ENCODE peak calls at places on chromosomes 2 and 18, in four cellular contexts. S, A, R and X are unnamed samples.

GRCh38 chr2:31515586-31515985 is 65.2 kb downstream of the SRD5A2 start:
- DNase-seq in S (no peak), A (no peak), R (no peak), X (no peak)

GRCh38 chr2:67880291-67880761 is 182.5 kb downstream of the C1D start:
- DNase-seq in S (no peak), A (no peak), R (peak; percentile 89), X (no peak)

GRCh38 chr2:202237787-202238233 is 587 bp downstream of the SUMO1 start:
- DNase-seq in S (peak; percentile 70), A (peak; percentile 21), R (no peak), X (no peak)

GRCh38 chr2:108941767-108942166 is 47.3 kb downstream of the EDAR start:
- DNase-seq in S (no peak), A (no peak), R (no peak), X (no peak)

GRCh38 chr18:45749918-45750689 is 26.1 kb downstream of the SLC14A1 start:
- DNase-seq in S (no peak), A (no peak), R (no peak), X (no peak)

GRCh38 chr2:71502941-71503738 is 49.8 kb downstream of the DYSF start:
- DNase-seq in S (no peak), A (no peak), R (no peak), X (no peak)

GRCh38 chr2:29010946-29011649 is 30.0 kb downstream of the TOGARAM2 start:
- DNase-seq in S (no peak), A (peak; percentile 38), R (no peak), X (no peak)

GRCh38 chr2:29159125-29159524 is 43.9 kb downstream of the CLIP4 start:
- DNase-seq in S (no peak), A (no peak), R (no peak), X (no peak)

GRCh38 chr2:239710953-239711861 is 310.4 kb upstream of the HDAC4 start:
- DNase-seq in S (no peak), A (no peak), R (no peak), X (peak; percentile 35)

GRCh38 chr2:24972315-24972958 is 682 bp upstream of the DNAJC27 start:
- DNase-seq in S (peak; percentile 74), A (peak; percentile 42), R (no peak), X (no peak)

GRCh38 chr2:30398488-30398887 is 48.6 kb upstream of the LCLAT1 start:
- DNase-seq in S (no peak), A (no peak), R (no peak), X (no peak)

GRCh38 chr2:171522804-171523338 is 597 bp downstream of the CYBRD1 start:
- DNase-seq in S (no peak), A (peak; percentile 32), R (no peak), X (peak; percentile 90)

GRCh38 chr2:33788044-33788443 is 188.9 kb upstream of the FAM98A start:
- DNase-seq in S (no peak), A (no peak), R (no peak), X (no peak)

GRCh38 chr2:34176693-34177092 is 577.6 kb upstream of the FAM98A start:
- DNase-seq in S (no peak), A (no peak), R (no peak), X (no peak)

GRCh38 chr18:449374-449773 is 51.1 kb downstream of the COLEC12 start:
- DNase-seq in S (peak; percentile 78), A (no peak), R (no peak), X (no peak)

GRCh38 chr2:216216951-216217903 is 108.1 kb downstream of the XRCC5 start:
- DNase-seq in S (peak; percentile 55), A (no peak), R (no peak), X (no peak)

GRCh38 chr2:216214768-216215167 is 105.6 kb downstream of the XRCC5 start:
- DNase-seq in S (no peak), A (no peak), R (no peak), X (no peak)

GRCh38 chr2:216217904-216218260 is 108.7 kb downstream of the XRCC5 start:
- DNase-seq in S (no peak), A (no peak), R (no peak), X (no peak)

GRCh38 chr2:216219866-216220265 is 110.7 kb downstream of the XRCC5 start:
- DNase-seq in S (no peak), A (no peak), R (no peak), X (no peak)

DNA sequence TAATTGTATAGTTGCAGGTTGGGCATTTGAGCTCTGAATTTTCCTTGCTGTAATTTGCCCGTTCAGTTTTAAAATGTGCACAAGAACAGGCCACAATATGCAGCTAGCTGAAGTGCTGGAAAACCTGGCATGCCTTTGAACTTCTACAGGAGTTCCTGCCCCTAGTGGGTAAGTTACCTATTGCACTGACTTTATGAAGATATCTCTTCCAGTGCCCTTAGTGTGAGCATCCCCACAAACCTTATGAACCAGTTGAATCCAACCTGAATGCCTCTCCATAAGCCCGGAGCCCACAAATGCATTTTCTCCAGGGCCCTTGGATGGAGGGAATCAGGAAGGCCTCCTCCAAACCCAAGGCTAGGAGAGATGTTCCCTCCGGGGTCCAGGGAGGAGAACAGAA is 106.8 kb downstream of the XRCC5 start:
- DNase-seq in S (no peak), A (no peak), R (no peak), X (no peak)
- TF ChIP-seq CTCF in S (peak; percentile 20), A (peak; percentile 9), R (peak; percentile 55), X (peak; percentile 53)

GRCh38 chr2:164496421-164496820 is 124.9 kb downstream of the GRB14 start:
- DNase-seq in S (no peak), A (no peak), R (no peak), X (no peak)

GRCh38 chr2:164498841-164499240 is 122.4 kb downstream of the GRB14 start:
- DNase-seq in S (no peak), A (no peak), R (no peak), X (no peak)

GRCh38 chr2:164496881-164497280 is 124.4 kb downstream of the GRB14 start:
- DNase-seq in S (no peak), A (no peak), R (no peak), X (no peak)

DNA sequence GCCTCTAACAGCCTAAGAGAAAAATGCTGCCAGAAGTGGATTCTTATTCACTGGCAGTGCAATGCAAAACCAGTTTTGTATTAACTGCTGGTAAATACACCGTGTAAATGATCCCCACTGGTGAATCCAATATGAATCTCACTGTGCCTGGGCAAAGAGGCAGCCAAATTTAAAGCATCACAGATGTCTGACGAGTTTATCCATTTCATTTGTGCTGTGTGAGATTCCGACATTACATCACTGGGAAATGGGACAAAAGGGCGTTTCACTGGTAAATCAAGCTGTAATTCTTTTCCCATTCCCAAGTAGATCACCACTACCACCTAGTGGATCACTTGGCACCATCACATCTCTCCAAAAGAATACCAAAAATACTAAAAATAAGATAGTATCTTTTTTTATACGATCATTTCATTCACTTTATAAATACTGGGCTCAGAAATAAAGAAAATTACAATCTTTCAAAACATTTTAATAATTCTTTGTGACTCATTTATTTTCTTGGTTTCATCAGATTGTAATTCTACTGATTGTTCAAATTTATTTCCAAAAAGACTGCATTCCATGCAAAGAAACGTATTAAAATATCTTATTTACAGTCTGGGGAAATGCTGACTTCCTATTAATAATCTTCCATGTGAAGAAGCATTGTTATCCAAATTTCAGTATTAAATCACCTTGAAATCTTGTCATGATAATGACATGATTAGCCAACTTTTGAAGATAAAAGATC is 125.6 kb downstream of the GRB14 start:
- DNase-seq in S (peak; percentile 44), A (no peak), R (peak; percentile 7), X (no peak)
- TF ChIP-seq CTCF in S (peak; percentile 34), A (peak; percentile 37), R (peak; percentile 64), X (peak; percentile 88)

GRCh38 chr2:133576714-133577113 is 8.5 kb upstream of the NCKAP5 start:
- DNase-seq in S (no peak), A (no peak), R (no peak), X (no peak)

GRCh38 chr2:133579295-133579694 is 11.0 kb upstream of the NCKAP5 start:
- DNase-seq in S (peak; percentile 93), A (peak; percentile 29), R (no peak), X (no peak)

GRCh38 chr2:133586978-133587377 is 18.7 kb upstream of the NCKAP5 start:
- DNase-seq in S (no peak), A (no peak), R (no peak), X (no peak)

GRCh38 chr2:133581027-133581760 is 12.9 kb upstream of the NCKAP5 start:
- DNase-seq in S (peak; percentile 77), A (no peak), R (no peak), X (no peak)
- TF ChIP-seq CTCF in S (no peak), A (no peak), R (no peak), X (no peak)

GRCh38 chr2:13581471-13581870 is 864.7 kb downstream of the TRIB2 start:
- DNase-seq in S (no peak), A (no peak), R (no peak), X (no peak)
- TF ChIP-seq CTCF in S (no peak), A (no peak), R (no peak), X (no peak)

DNA sequence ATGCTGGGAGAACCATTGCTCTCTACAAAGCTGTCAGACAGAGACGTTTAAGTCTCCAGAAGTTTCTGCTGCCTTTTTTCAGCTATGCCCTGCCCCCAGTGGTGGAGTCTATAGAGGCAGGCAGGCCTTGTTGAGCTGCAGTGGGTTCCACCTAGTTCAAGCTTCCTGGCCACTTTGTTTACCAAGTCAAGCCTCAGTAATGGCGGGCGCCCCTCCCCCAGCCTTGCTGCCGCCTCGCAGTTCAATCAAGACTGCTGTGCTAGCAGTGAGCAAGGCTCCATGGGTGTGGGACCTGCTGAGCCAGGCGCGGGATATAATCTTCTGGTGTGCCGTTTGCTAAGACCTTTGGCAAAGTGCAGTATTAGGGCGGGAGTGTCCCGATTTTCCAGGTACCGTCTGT is 52.7 kb upstream of the SCYGR2 start:
- DNase-seq in S (no peak), A (no peak), R (no peak), X (peak; percentile 82)
- TF ChIP-seq CTCF in S (peak; percentile 11), A (no peak), R (peak; percentile 10), X (no peak)

DNA sequence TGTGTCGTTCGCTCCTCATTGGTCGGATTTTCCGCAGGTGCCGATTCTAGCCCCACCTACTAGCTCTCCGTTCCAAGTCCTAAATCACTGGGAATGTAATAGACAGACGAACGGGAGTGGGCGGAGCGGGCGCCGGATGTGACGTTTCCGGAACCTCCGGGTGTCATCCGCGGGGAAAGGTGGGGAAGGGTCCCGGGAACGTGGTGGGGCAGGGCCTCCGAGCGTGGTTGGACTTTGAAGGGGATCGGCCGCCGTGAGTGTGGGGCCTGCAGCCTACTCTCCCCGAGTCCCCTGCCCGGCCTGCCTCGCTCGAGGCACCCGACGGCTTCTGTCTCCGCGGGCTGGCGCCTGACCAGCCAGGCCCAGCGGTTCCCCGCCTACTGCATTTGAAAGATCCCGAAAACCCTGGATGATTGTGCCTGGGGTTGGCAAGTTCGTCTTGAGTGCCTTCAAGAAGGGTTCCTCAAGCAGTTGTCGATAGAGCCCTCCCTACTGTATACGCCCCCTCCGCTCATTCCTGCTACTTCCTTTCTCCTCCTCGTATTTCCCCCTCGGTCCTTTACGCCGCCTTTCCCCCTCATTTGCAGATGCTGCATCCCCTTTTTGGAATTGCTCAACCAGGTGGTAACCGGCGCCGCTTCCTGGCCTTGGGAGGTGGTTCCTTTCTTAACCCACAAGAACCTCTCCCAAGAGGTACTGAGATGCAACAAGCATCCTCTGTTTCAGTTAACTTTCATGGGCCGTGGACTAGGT is at the start of gene STAMBP:
- DNase-seq in S (peak; percentile 96), A (peak; percentile 98), R (peak; percentile 89), X (peak; percentile 96)
- TF ChIP-seq CTCF in S (no peak), A (no peak), R (no peak), X (peak; percentile 12)

GRCh38 chr2:173851256-173851655 is 113.9 kb downstream of the SP3 start:
- DNase-seq in S (no peak), A (no peak), R (no peak), X (no peak)
- TF ChIP-seq CTCF in S (no peak), A (no peak), R (no peak), X (no peak)